ENCODE peak calls at places on chromosomes 6 and 20, in four cellular contexts. I is ovary, Y is mucosa of descending colon, B is tibial artery. L is an unnamed sample.

GRCh38 chr20:15976047-15976731 is 597.1 kb downstream of the KIF16B start:
- DNase-seq in Y (no peak), I (no peak), B (no peak), L (no peak)

GRCh38 chr20:21237956-21238355 is 65.2 kb upstream of the XRN2 start:
- DNase-seq in B (no peak), Y (no peak), I (no peak), L (no peak)

GRCh38 chr6:44062771-44063560 is 64.3 kb downstream of the MRPL14 start:
- DNase-seq in B (no peak), Y (no peak), I (peak; percentile 46), L (no peak)

GRCh38 chr6:17450825-17451224 is 57.4 kb downstream of the CAP2 start:
- DNase-seq in B (no peak), I (no peak), Y (no peak), L (no peak)

GRCh38 chr6:158026054-158026900 is 44.6 kb downstream of the SYNJ2 start:
- DNase-seq in B (peak; percentile 95), Y (peak; percentile 85), I (peak; percentile 83), L (peak; percentile 92)

GRCh38 chr20:44662256-44662655 is 10.8 kb upstream of the ADA start:
- DNase-seq in Y (no peak), B (no peak), I (no peak), L (no peak)

GRCh38 chr20:61615806-61616205 is 363.7 kb downstream of the CDH4 start:
- DNase-seq in Y (no peak), I (no peak), B (no peak), L (no peak)

GRCh38 chr6:29708432-29709177 is 14.6 kb upstream of the HLA-F start:
- DNase-seq in B (no peak), I (no peak), Y (no peak), L (no peak)

GRCh38 chr20:49344975-49345374 is 67.1 kb upstream of the ZNFX1 start:
- DNase-seq in I (peak; percentile 55), B (peak; percentile 86), Y (no peak), L (peak; percentile 89)

GRCh38 chr6:3377536-3378397 is 79.1 kb downstream of the SLC22A23 start:
- DNase-seq in B (no peak), I (no peak), Y (peak; percentile 26), L (no peak)

GRCh38 chr6:81169166-81169565 is 583.3 kb downstream of the TENT5A start:
- DNase-seq in I (no peak), B (no peak), Y (no peak), L (no peak)

GRCh38 chr6:83546636-83547035 is 34.3 kb downstream of the PRSS35 start:
- DNase-seq in I (no peak), Y (no peak), B (no peak), L (no peak)

GRCh38 chr6:158029668-158030230 is 48.1 kb downstream of the SYNJ2 start:
- DNase-seq in B (peak; percentile 48), Y (no peak), I (no peak), L (no peak)

GRCh38 chr6:30963641-30964040 is 19.9 kb upstream of the MUC21 start:
- DNase-seq in Y (no peak), B (no peak), I (no peak), L (no peak)

GRCh38 chr6:148943451-148943850 is 196.6 kb downstream of the UST start:
- DNase-seq in Y (no peak), I (no peak), B (no peak), L (no peak)

GRCh38 chr6:134911532-134911931 is 38.4 kb downstream of the ALDH8A1 start:
- DNase-seq in B (no peak), I (no peak), Y (no peak), L (no peak)

GRCh38 chr20:41180599-41181333 is 43.4 kb downstream of the PLCG1 start:
- DNase-seq in B (peak; percentile 48), I (no peak), Y (peak; percentile 8), L (no peak)

GRCh38 chr20:51631011-51631950 is 88.8 kb upstream of the NFATC2 start:
- DNase-seq in Y (no peak), B (peak; percentile 85), I (peak; percentile 74), L (peak; percentile 97)

GRCh38 chr20:4956200-4956810 is 45.0 kb downstream of the SLC23A2 start:
- DNase-seq in B (no peak), I (no peak), Y (no peak), L (peak; percentile 57)

GRCh38 chr6:131027326-131027725 is 35.7 kb downstream of the EPB41L2 start:
- DNase-seq in I (no peak), B (no peak), Y (no peak), L (no peak)

GRCh38 chr6:48200874-48201273 is 89.9 kb upstream of the PTCHD4 start:
- DNase-seq in I (no peak), B (no peak), Y (no peak), L (no peak)

GRCh38 chr6:32196682-32197616 is 4.5 kb upstream of the GPSM3 start:
- DNase-seq in B (peak; percentile 81), Y (peak; percentile 67), I (peak; percentile 71), L (no peak)

GRCh38 chr20:26163890-26164289 is 467.2 kb upstream of the ZNF337 start:
- DNase-seq in Y (no peak), B (no peak), I (no peak), L (peak; percentile 4)

GRCh38 chr6:142842423-142843261 is 102.3 kb downstream of the HIVEP2 start:
- DNase-seq in I (no peak), B (no peak), Y (no peak), L (peak; percentile 26)

GRCh38 chr20:32168184-32168910 is 39.2 kb downstream of the PLAGL2 start:
- DNase-seq in I (no peak), Y (no peak), B (peak; percentile 13), L (peak; percentile 40)

GRCh38 chr6:168951224-168951616 is 302.4 kb downstream of the THBS2 start:
- DNase-seq in Y (no peak), B (no peak), I (peak; percentile 41), L (no peak)

GRCh38 chr6:162165479-162165878 is 562.1 kb downstream of the PRKN start:
- DNase-seq in Y (no peak), I (no peak), B (no peak), L (no peak)

GRCh38 chr6:38871745-38872568 is 156.8 kb downstream of the DNAH8 start:
- DNase-seq in Y (peak; percentile 46), B (no peak), I (peak; percentile 35), L (peak; percentile 36)

GRCh38 chr6:135871878-135872277 is 20.4 kb downstream of the PDE7B start:
- DNase-seq in B (no peak), Y (no peak), I (no peak), L (no peak)

GRCh38 chr6:45432944-45433343 is 55.2 kb upstream of the SUPT3H start:
- DNase-seq in B (no peak), Y (no peak), I (no peak), L (no peak)

GRCh38 chr20:44248420-44248759 is 1.3 kb downstream of the GDAP1L1 start:
- DNase-seq in Y (no peak), I (no peak), B (no peak), L (no peak)

GRCh38 chr6:42460892-42461291 is 9.2 kb upstream of the TRERF1 start:
- DNase-seq in Y (no peak), B (no peak), I (no peak), L (no peak)

GRCh38 chr20:22106308-22106938 is 401.0 kb downstream of the PAX1 start:
- DNase-seq in Y (no peak), I (no peak), B (no peak), L (no peak)

GRCh38 chr20:10263385-10264165 is 44.9 kb downstream of the SNAP25 start:
- DNase-seq in B (no peak), I (no peak), Y (no peak), L (no peak)

DNA sequence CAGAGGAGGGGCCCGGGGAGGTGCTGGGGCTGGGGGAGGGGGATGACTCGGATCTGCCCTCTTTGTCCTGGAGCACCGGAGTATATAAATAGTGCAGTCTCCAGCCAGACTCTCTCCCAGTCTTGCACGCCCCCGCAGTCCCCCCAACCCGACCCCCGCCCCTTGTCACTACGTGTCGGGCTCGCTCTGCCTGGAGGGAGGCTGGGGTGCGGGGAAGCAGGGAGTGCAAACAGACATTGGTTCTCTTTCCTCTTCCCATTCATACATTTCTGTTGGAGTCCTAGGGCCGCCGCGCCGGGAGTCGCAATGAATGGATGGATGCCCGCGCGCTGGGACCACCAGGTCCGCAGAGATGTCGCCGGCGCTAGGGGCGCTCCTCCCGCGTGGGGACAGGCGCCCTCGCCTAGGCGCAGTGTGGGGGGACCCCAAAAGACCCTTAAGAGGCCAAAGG is 179.3 kb downstream of the TBXT start:
- DNase-seq in B (no peak), Y (no peak), I (no peak), L (no peak)
- H3K4me3 ChIP-seq in B (peak overlapping the region; percentile 36), Y (no peak overlapping the region), I (peak overlapping the region; percentile 67), L (no peak overlapping the region)

GRCh38 chr6:137740347-137740746 is 126.7 kb upstream of the TNFAIP3 start:
- DNase-seq in Y (no peak), B (no peak), I (no peak), L (no peak)

GRCh38 chr6:137743493-137743892 is 123.6 kb upstream of the TNFAIP3 start:
- DNase-seq in Y (no peak), I (no peak), B (no peak), L (no peak)

GRCh38 chr6:137739544-137739943 is 127.5 kb upstream of the TNFAIP3 start:
- DNase-seq in B (no peak), I (no peak), Y (no peak), L (no peak)

GRCh38 chr6:137738931-137739504 is 128.0 kb upstream of the TNFAIP3 start:
- DNase-seq in B (no peak), I (no peak), Y (no peak), L (no peak)

GRCh38 chr6:137740967-137741761 is 125.9 kb upstream of the TNFAIP3 start:
- DNase-seq in B (no peak), Y (no peak), I (no peak), L (no peak)
- TF ChIP-seq CTCF in B (no peak), Y (no peak), I (no peak), L (no peak)

GRCh38 chr6:36685198-36685919 is 6.8 kb downstream of the CDKN1A start:
- DNase-seq in Y (no peak), I (no peak), B (no peak), L (no peak)

GRCh38 chr6:36683656-36684446 is 5.3 kb downstream of the CDKN1A start:
- DNase-seq in Y (no peak), I (no peak), B (no peak), L (no peak)

GRCh38 chr6:36684447-36684812 is 5.9 kb downstream of the CDKN1A start:
- DNase-seq in Y (no peak), B (no peak), I (no peak), L (no peak)

GRCh38 chr6:36682328-36683144 is 4.0 kb downstream of the CDKN1A start:
- DNase-seq in I (no peak), B (peak; percentile 80), Y (peak; percentile 86), L (no peak)

DNA sequence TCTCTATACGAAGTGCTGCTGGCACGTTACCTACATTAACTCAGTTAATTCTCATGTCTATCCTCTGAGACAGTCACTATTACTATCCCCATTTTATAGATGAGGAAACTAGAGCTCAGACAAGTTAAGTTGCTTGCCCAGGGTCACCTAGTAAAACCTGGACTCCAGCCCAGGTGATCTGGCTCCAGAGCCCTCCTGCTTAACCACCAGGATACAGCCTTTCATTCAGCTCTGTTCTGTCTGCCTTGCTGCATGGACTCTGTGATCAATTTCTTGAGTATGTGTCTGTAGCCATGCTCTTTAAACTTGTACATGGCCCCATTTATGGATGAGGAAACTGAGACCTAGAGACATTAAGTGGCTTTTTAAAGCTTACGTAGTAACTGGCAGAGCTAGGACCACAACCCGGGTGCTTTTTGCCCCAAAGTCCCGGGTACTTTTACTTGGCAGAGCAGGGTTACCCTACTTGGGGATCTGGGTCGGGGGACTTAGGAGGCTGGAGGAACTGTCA is 4.7 kb downstream of the CDKN1A start:
- DNase-seq in B (no peak), I (no peak), Y (no peak), L (no peak)
- H3K4me3 ChIP-seq in B (no peak overlapping the region), I (no peak overlapping the region), Y (no peak overlapping the region), L (peak overlapping the region; percentile 61)

GRCh38 chr6:27188885-27189418 is 58.5 kb upstream of the PRSS16 start:
- DNase-seq in Y (no peak), B (peak; percentile 71), I (peak; percentile 56), L (peak; percentile 63)
- TF ChIP-seq CTCF in Y (peak; percentile 26), B (peak; percentile 77), I (peak; percentile 51), L (peak; percentile 49)